ENCODE peak calls at places on chromosomes 1 and 21, in four cellular contexts. V, N, I and M are unnamed samples.

GRCh38 chr21:44461438-44462089 is 6.3 kb downstream of the LRRC3 start:
- DNase-seq in V (no peak), N (no peak), I (no peak), M (peak)

GRCh38 chr21:25563399-25564116 is 43.7 kb downstream of the MRPL39 start:
- DNase-seq in V (no peak), N (no peak), I (no peak), M (no peak)

GRCh38 chr1:164092603-164093353 is 466.2 kb upstream of the PBX1 start:
- DNase-seq in V (peak), N (peak), I (no peak), M (peak)

GRCh38 chr21:37699024-37699770 is 217.1 kb downstream of the KCNJ6 start:
- DNase-seq in V (no peak), N (no peak), I (no peak), M (no peak)

GRCh38 chr1:53396563-53397268 is 62.5 kb upstream of the DMRTB1 start:
- DNase-seq in V (no peak), N (no peak), I (no peak), M (no peak)

GRCh38 chr1:241423541-241424479 is 66.8 kb upstream of the RGS7 start:
- DNase-seq in V (peak), N (peak), I (no peak), M (no peak)

GRCh38 chr1:42175314-42176054 is 10.9 kb upstream of the GUCA2A start:
- DNase-seq in V (no peak), N (no peak), I (no peak), M (no peak)

GRCh38 chr1:166544036-166544435 is 295.2 kb upstream of the POGK start:
- DNase-seq in V (no peak), N (no peak), I (no peak), M (peak)

GRCh38 chr21:41581592-41582228 is 73.8 kb upstream of the TMPRSS2 start:
- DNase-seq in V (peak), N (no peak), I (no peak), M (no peak)

GRCh38 chr1:213568929-213569815 is 418.6 kb upstream of the PROX1 start:
- DNase-seq in V (no peak), N (no peak), I (no peak), M (no peak)

GRCh38 chr1:65195495-65196417 is 47.8 kb downstream of the AK4 start:
- DNase-seq in V (no peak), N (peak), I (peak), M (peak)

GRCh38 chr1:29453502-29454240 is 217.3 kb downstream of the PTPRU start:
- DNase-seq in V (no peak), N (peak), I (no peak), M (peak)

GRCh38 chr1:192763756-192764155 is 45.1 kb upstream of the RGS2 start:
- DNase-seq in V (no peak), N (peak), I (no peak), M (no peak)